ENCODE peak calls at places on chromosomes 7 and 10, in six cellular contexts. U is endodermal cell, M is suprapubic skin, H is epithelial cell of proximal tubule, T is nucleus accumbens, P is mucosa of gallbladder. Z is an unnamed sample.

GRCh38 chr10:102452672-102453340 is 1.5 kb upstream of the C10orf95 start:
- DNase-seq in P (no peak), T (peak; percentile 12), M (no peak), H (no peak), U (no peak), Z (peak; percentile 88)

GRCh38 chr7:89987665-89988064 is 166.6 kb upstream of the STEAP1 start:
- DNase-seq in H (no peak), P (no peak), U (no peak), M (no peak), T (no peak), Z (no peak)

GRCh38 chr10:17220652-17221100 is 7.4 kb upstream of the VIM start:
- DNase-seq in U (no peak), M (no peak), T (no peak), P (no peak), H (no peak), Z (peak; percentile 48)

GRCh38 chr7:92841192-92841591 is 4.8 kb upstream of the CDK6 start:
- DNase-seq in M (no peak), H (no peak), T (no peak), P (no peak), U (no peak), Z (no peak)

GRCh38 chr10:122018951-122019413 is 30.0 kb downstream of the TACC2 start:
- DNase-seq in H (peak; percentile 22), M (no peak), T (no peak), P (peak; percentile 48), U (no peak), Z (no peak)

GRCh38 chr7:72785166-72785955 is 42.6 kb downstream of the TYW1B start:
- DNase-seq in U (no peak), P (no peak), T (no peak), M (no peak), H (peak; percentile 39), Z (peak; percentile 81)

GRCh38 chr7:138625849-138626230 is 75.3 kb downstream of the SVOPL start:
- DNase-seq in T (no peak), H (no peak), M (no peak), U (no peak), P (no peak), Z (no peak)

GRCh38 chr10:117168135-117168674 is 29.1 kb upstream of the KCNK18 start:
- DNase-seq in M (peak; percentile 75), T (peak; percentile 61), P (peak; percentile 54), U (peak; percentile 92), H (no peak), Z (peak; percentile 78)

GRCh38 chr7:122343986-122344620 is 39.6 kb upstream of the FEZF1 start:
- DNase-seq in H (no peak), T (no peak), P (no peak), U (no peak), M (no peak), Z (no peak)

GRCh38 chr7:187237-187927 is 5.0 kb upstream of the FAM20C start:
- DNase-seq in M (no peak), U (peak; percentile 59), H (no peak), T (no peak), P (no peak), Z (no peak)

GRCh38 chr7:151607464-151607867 is 87.8 kb upstream of the RHEB start:
- DNase-seq in P (no peak), T (no peak), M (peak; percentile 8), H (no peak), U (no peak), Z (peak; percentile 45)

GRCh38 chr10:78548369-78548985 is 514.8 kb downstream of the RPS24 start:
- DNase-seq in P (no peak), T (no peak), H (no peak), U (no peak), M (no peak), Z (no peak)

GRCh38 chr7:17849504-17849903 is 90.8 kb downstream of the SNX13 start:
- DNase-seq in H (no peak), T (no peak), P (no peak), M (no peak), U (no peak), Z (peak; percentile 40)

GRCh38 chr10:110446954-110447608 is 50.6 kb upstream of the DUSP5 start:
- DNase-seq in P (no peak), U (peak; percentile 55), T (no peak), M (no peak), H (no peak), Z (peak; percentile 92)

GRCh38 chr7:41878331-41879112 is 175.6 kb upstream of the INHBA start:
- DNase-seq in U (no peak), M (no peak), P (no peak), T (no peak), H (no peak), Z (peak; percentile 29)

GRCh38 chr10:110786172-110786571 is 85.6 kb upstream of the PDCD4 start:
- DNase-seq in U (peak; percentile 59), P (no peak), M (no peak), H (no peak), T (no peak), Z (no peak)

GRCh38 chr7:7242899-7243298 is 60.6 kb downstream of the C1GALT1 start:
- DNase-seq in H (no peak), P (no peak), U (no peak), T (no peak), M (no peak), Z (no peak)

GRCh38 chr10:129531195-129531968 is 64.3 kb downstream of the MGMT start:
- DNase-seq in M (no peak), H (peak; percentile 80), T (no peak), U (no peak), P (no peak), Z (peak; percentile 71)

GRCh38 chr10:125217986-125218675 is 57.8 kb upstream of the CTBP2 start:
- DNase-seq in M (no peak), H (no peak), U (peak; percentile 74), P (no peak), T (no peak), Z (peak; percentile 71)